ENCODE peak calls at places on chromosome 3, in four cellular contexts. G, E, H and P are unnamed samples.
A peak's percentile ranks its signal among the peaks of the same experiment; 100 is the strongest.

GRCh38 chr3:792651-793050 is 300.2 kb upstream of the CNTN6 start:
- DNase-seq in G (no peak), E (no peak), H (no peak), P (no peak)

GRCh38 chr3:24299236-24299635 is 195.4 kb downstream of the THRB start:
- DNase-seq in G (peak; percentile 55), E (no peak), H (no peak), P (peak; percentile 39)

GRCh38 chr3:129723558-129724324 is 117.3 kb upstream of the PLXND1 start:
- DNase-seq in G (peak; percentile 94), E (no peak), H (peak; percentile 79), P (peak; percentile 95)

GRCh38 chr3:197793246-197793645 is 2.2 kb downstream of the LRCH3 start:
- DNase-seq in G (peak; percentile 25), E (no peak), H (no peak), P (peak; percentile 50)

GRCh38 chr3:146111337-146111736 is 49.6 kb downstream of the PLOD2 start:
- DNase-seq in G (no peak), E (no peak), H (no peak), P (no peak)

GRCh38 chr3:52005571-52005986 is 9.9 kb upstream of the RPL29 start:
- DNase-seq in G (peak; percentile 65), E (no peak), H (no peak), P (peak; percentile 61)

GRCh38 chr3:18425641-18426403 is 683 bp upstream of the SATB1 start:
- DNase-seq in G (peak; percentile 7), E (no peak), H (no peak), P (peak; percentile 5)

GRCh38 chr3:173552526-173552925 is 155.0 kb downstream of the NLGN1 start:
- DNase-seq in G (no peak), E (no peak), H (no peak), P (no peak)

GRCh38 chr3:149934524-149934923 is 36.2 kb downstream of the PFN2 start:
- DNase-seq in G (peak; percentile 88), E (no peak), H (peak; percentile 61), P (peak; percentile 86)

GRCh38 chr3:27532931-27533607 is 48.9 kb upstream of the SLC4A7 start:
- DNase-seq in G (peak; percentile 32), E (no peak), H (no peak), P (no peak)

GRCh38 chr3:5022187-5022965 is 43.1 kb downstream of the BHLHE40 start:
- DNase-seq in G (no peak), E (no peak), H (no peak), P (no peak)

GRCh38 chr3:55790596-55791350 is 303.7 kb upstream of the WNT5A start:
- DNase-seq in G (no peak), E (no peak), H (no peak), P (no peak)

GRCh38 chr3:161413127-161413854 is 42.0 kb upstream of the SPTSSB start:
- DNase-seq in G (peak; percentile 82), E (no peak), H (no peak), P (peak; percentile 69)

GRCh38 chr3:123817413-123817812 is 66.7 kb downstream of the MYLK start:
- DNase-seq in G (peak; percentile 17), E (no peak), H (no peak), P (no peak)

GRCh38 chr3:146067048-146067447 is 93.9 kb downstream of the PLOD2 start:
- DNase-seq in G (peak; percentile 34), E (no peak), H (peak; percentile 47), P (peak; percentile 40)

GRCh38 chr3:171673951-171674350 is 136.3 kb downstream of the PLD1 start:
- DNase-seq in G (no peak), E (no peak), H (no peak), P (no peak)

GRCh38 chr3:121796970-121797369 is 37.9 kb downstream of the IQCB1 start:
- DNase-seq in G (peak; percentile 3), E (no peak), H (no peak), P (no peak)

GRCh38 chr3:167861649-167862048 is 126.1 kb downstream of the SERPINI1 start:
- DNase-seq in G (no peak), E (no peak), H (no peak), P (no peak)

GRCh38 chr3:79558943-79559342 is 208.9 kb downstream of the ROBO1 start:
- DNase-seq in G (no peak), E (no peak), H (no peak), P (no peak)

GRCh38 chr3:141093397-141093796 is 42.2 kb downstream of the SPSB4 start:
- DNase-seq in G (no peak), E (no peak), H (no peak), P (no peak)

GRCh38 chr3:61073532-61073931 is 177.7 kb downstream of the FHIT start:
- DNase-seq in G (no peak), E (no peak), H (no peak), P (no peak)

GRCh38 chr3:13596426-13597205 is 47.7 kb downstream of the FBLN2 start:
- DNase-seq in G (no peak), E (no peak), H (no peak), P (no peak)

GRCh38 chr3:110995461-110996226 is 76.0 kb upstream of the NECTIN3 start:
- DNase-seq in G (peak; percentile 59), E (no peak), H (peak; percentile 38), P (peak; percentile 69)

DNA sequence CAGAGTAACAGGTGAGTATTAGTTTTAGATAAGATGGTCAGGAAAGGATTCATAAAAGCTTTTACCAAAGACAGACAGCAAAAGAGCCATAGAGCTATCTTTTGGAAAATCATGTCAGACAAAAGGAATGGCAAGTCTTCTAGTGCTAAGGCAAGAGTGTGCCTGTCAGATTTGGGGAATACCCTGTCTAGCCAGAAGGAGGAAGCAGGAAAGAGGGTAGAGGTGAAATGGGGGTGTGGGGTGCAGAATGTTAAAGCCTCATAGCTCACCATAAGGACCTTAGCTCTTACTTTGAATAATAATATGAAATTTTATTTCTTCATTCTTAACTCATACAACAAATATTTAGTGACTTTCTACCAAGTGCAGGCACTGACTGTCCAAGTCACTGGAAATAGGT is 512.1 kb upstream of the ROBO2 start:
- DNase-seq in G (no peak), E (no peak), H (no peak), P (no peak)
- H3K4me3 ChIP-seq in G (no peak overlapping the region), E (no peak overlapping the region), H (no peak overlapping the region), P (no peak overlapping the region)

GRCh38 chr3:70722018-70722417 is 409.6 kb upstream of the MDFIC2 start:
- DNase-seq in G (no peak), E (no peak), H (no peak), P (no peak)

GRCh38 chr3:70712449-70713082 is 400.1 kb upstream of the MDFIC2 start:
- DNase-seq in G (no peak), E (no peak), H (no peak), P (no peak)

GRCh38 chr3:70716832-70717231 is 404.4 kb upstream of the MDFIC2 start:
- DNase-seq in G (peak; percentile 71), E (no peak), H (no peak), P (peak; percentile 73)
- TF ChIP-seq CTCF in G (peak; percentile 56), E (no peak), H (peak; percentile 22), P (peak; percentile 61)

DNA sequence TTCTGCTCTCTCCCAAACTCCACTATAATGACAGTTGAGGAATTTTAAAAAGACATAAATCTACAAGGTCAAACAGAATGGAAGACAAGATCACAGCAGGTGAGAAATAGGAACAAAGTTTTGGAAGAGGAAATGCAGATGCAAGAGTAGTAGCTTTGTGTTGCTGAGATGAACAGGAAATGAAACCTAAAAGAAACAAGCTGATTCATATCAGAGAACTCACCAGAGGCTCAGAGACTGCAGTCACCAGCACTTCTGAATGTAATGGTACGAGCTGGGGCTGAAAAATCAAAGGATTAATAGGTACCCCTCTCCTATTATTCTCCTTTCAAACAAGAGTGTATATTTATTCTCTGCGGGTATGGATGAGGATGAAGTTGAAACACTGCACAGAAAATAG is 460.0 kb downstream of the RAP2B start:
- DNase-seq in G (no peak), E (no peak), H (no peak), P (no peak)
- H3K4me3 ChIP-seq in G (no peak overlapping the region), E (no peak overlapping the region), H (no peak overlapping the region), P (no peak overlapping the region)

GRCh38 chr3:148162132-148162531 is 535.6 kb upstream of the AGTR1 start:
- DNase-seq in G (no peak), E (no peak), H (no peak), P (no peak)
- TF ChIP-seq CTCF in G (peak; percentile 9), E (no peak), H (no peak), P (no peak)

GRCh38 chr3:116020989-116021388 is 397.7 kb downstream of the GAP43 start:
- DNase-seq in G (no peak), E (no peak), H (no peak), P (no peak)
- H3K4me3 ChIP-seq in G (no peak overlapping the region), E (no peak overlapping the region), H (no peak overlapping the region), P (no peak overlapping the region)